ENCODE peak calls at places on chromosomes 12 and 14, in nine cellular contexts. One of them, this sample, is unnamed.

GRCh38 chr12:132244724-132245295 is 84.6 kb downstream of the GALNT9 start:
- DNase-seq in body of pancreas: no peak
- DNase-seq in heart left ventricle: no peak
- DNase-seq in GM12891: no peak
- DNase-seq in uterus: no peak
- DNase-seq in HCT116: no peak
- DNase-seq in A549: no peak
- DNase-seq in IMR-90: no peak
- DNase-seq in NB4: no peak
- DNase-seq in this sample: no peak

GRCh38 chr12:123030686-123031085 is 50.2 kb downstream of the ARL6IP4 start:
- DNase-seq in GM12891: no peak
- DNase-seq in HCT116: no peak
- DNase-seq in IMR-90: no peak
- DNase-seq in A549: no peak
- DNase-seq in heart left ventricle: no peak
- DNase-seq in NB4: no peak
- DNase-seq in body of pancreas: no peak
- DNase-seq in uterus: no peak
- DNase-seq in this sample: no peak

GRCh38 chr12:84767079-84767478 is 145.5 kb downstream of the SLC6A15 start:
- DNase-seq in A549: no peak
- DNase-seq in uterus: no peak
- DNase-seq in HCT116: no peak
- DNase-seq in NB4: no peak
- DNase-seq in IMR-90: no peak
- DNase-seq in GM12891: no peak
- DNase-seq in heart left ventricle: no peak
- DNase-seq in body of pancreas: no peak
- DNase-seq in this sample: no peak

GRCh38 chr12:114344264-114344663 is 61.7 kb downstream of the TBX5 start:
- DNase-seq in NB4: no peak
- DNase-seq in HCT116: no peak
- DNase-seq in GM12891: no peak
- DNase-seq in uterus: no peak
- DNase-seq in IMR-90: no peak
- DNase-seq in heart left ventricle: no peak
- DNase-seq in A549: no peak
- DNase-seq in body of pancreas: no peak
- DNase-seq in this sample: no peak

GRCh38 chr14:21978184-21978998 is 304.8 kb upstream of the OR4E1 start:
- DNase-seq in uterus: no peak
- DNase-seq in A549: peak
- DNase-seq in GM12891: peak
- DNase-seq in heart left ventricle: no peak
- DNase-seq in IMR-90: peak
- DNase-seq in NB4: peak
- DNase-seq in body of pancreas: peak
- DNase-seq in HCT116: peak
- DNase-seq in this sample: no peak

GRCh38 chr12:68514807-68515411 is 95.8 kb upstream of the RAP1B start:
- DNase-seq in HCT116: no peak
- DNase-seq in GM12891: no peak
- DNase-seq in NB4: no peak
- DNase-seq in uterus: no peak
- DNase-seq in body of pancreas: no peak
- DNase-seq in IMR-90: no peak
- DNase-seq in A549: no peak
- DNase-seq in heart left ventricle: no peak
- DNase-seq in this sample: no peak

GRCh38 chr12:75315518-75315917 is 14.6 kb downstream of the CAPS2 start:
- DNase-seq in HCT116: no peak
- DNase-seq in heart left ventricle: no peak
- DNase-seq in NB4: no peak
- DNase-seq in body of pancreas: no peak
- DNase-seq in A549: peak
- DNase-seq in IMR-90: peak
- DNase-seq in GM12891: no peak
- DNase-seq in uterus: no peak
- DNase-seq in this sample: no peak

GRCh38 chr12:38921025-38921677 is 15.8 kb upstream of the CPNE8 start:
- DNase-seq in body of pancreas: peak
- DNase-seq in A549: peak
- DNase-seq in HCT116: peak
- DNase-seq in IMR-90: no peak
- DNase-seq in heart left ventricle: peak
- DNase-seq in GM12891: no peak
- DNase-seq in NB4: peak
- DNase-seq in uterus: no peak
- DNase-seq in this sample: no peak

GRCh38 chr14:89033756-89034155 is 209.3 kb downstream of the TTC8 start:
- DNase-seq in body of pancreas: peak
- DNase-seq in GM12891: no peak
- DNase-seq in NB4: no peak
- DNase-seq in uterus: no peak
- DNase-seq in IMR-90: no peak
- DNase-seq in HCT116: no peak
- DNase-seq in A549: no peak
- DNase-seq in heart left ventricle: no peak
- DNase-seq in this sample: no peak

GRCh38 chr12:3661028-3661427 is 91.9 kb downstream of the CRACR2A start:
- DNase-seq in NB4: no peak
- DNase-seq in GM12891: no peak
- DNase-seq in IMR-90: no peak
- DNase-seq in body of pancreas: peak
- DNase-seq in uterus: no peak
- DNase-seq in A549: no peak
- DNase-seq in heart left ventricle: no peak
- DNase-seq in HCT116: peak
- DNase-seq in this sample: no peak

DNA sequence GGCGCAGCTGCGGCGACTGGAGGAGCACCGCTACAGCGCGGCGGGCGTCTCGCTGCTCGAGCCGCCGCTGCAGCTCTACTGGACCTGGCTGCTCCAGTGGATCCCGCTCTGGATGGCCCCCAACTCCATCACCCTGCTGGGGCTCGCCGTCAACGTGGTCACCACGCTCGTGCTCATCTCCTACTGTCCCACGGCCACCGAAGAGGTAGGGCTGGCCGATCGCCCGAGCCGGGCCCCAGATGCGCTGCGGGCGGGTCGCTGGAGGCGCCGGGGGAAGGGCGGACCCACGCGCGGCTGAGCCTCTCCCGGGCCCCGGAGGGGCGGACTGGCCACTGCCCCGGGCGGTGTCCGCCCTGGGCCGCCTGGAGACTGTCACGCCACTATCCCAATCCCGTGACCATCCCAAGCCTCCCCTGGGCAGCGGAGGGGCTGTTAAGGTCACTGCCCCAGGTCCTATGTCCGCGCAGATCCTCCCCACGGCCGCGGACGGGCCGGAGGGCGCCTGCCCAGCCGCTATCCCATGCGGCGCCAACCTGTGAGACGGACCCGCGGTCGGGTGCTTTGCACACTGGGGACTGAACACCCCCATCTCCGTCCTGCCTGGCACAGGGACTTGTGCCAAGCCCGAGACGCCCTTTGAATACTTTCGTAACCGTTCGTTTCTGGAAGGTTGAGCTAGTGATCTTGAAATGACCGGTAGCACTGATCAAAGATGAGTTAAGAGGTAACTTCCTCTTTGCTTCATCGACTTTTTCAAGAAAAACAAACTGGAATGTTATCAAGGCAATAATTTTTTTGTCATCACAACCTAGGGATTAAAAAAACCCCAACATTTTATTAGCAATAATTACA is 716 bp downstream of the CHPT1 start:
- DNase-seq in IMR-90: peak
- DNase-seq in body of pancreas: peak
- DNase-seq in A549: peak
- DNase-seq in uterus: peak
- DNase-seq in heart left ventricle: peak
- DNase-seq in NB4: peak
- DNase-seq in HCT116: no peak
- DNase-seq in GM12891: peak
- DNase-seq in this sample: peak
- TF ChIP-seq POLR2A in IMR-90: no peak
- TF ChIP-seq POLR2A in body of pancreas: no peak
- TF ChIP-seq POLR2A in A549: no peak
- TF ChIP-seq POLR2A in uterus: peak
- TF ChIP-seq POLR2A in heart left ventricle: no peak
- TF ChIP-seq POLR2A in NB4: no peak
- TF ChIP-seq POLR2A in HCT116: no peak
- TF ChIP-seq POLR2A in GM12891: no peak
- TF ChIP-seq POLR2A in this sample: peak

GRCh38 chr14:93959239-93960107 is 16.9 kb downstream of the ASB2 start:
- DNase-seq in GM12891: peak
- DNase-seq in uterus: peak
- DNase-seq in HCT116: peak
- DNase-seq in IMR-90: peak
- DNase-seq in heart left ventricle: peak
- DNase-seq in NB4: peak
- DNase-seq in A549: peak
- DNase-seq in body of pancreas: peak
- DNase-seq in this sample: peak
- TF ChIP-seq POLR2A in GM12891: peak
- TF ChIP-seq POLR2A in uterus: no peak
- TF ChIP-seq POLR2A in HCT116: no peak
- TF ChIP-seq POLR2A in IMR-90: peak
- TF ChIP-seq POLR2A in heart left ventricle: no peak
- TF ChIP-seq POLR2A in NB4: no peak
- TF ChIP-seq POLR2A in A549: no peak
- TF ChIP-seq POLR2A in body of pancreas: no peak
- TF ChIP-seq POLR2A in this sample: no peak

GRCh38 chr12:6977653-6978052 is 6.9 kb downstream of the EMG1 start:
- DNase-seq in heart left ventricle: no peak
- DNase-seq in NB4: no peak
- DNase-seq in body of pancreas: no peak
- DNase-seq in IMR-90: no peak
- DNase-seq in A549: no peak
- DNase-seq in HCT116: no peak
- DNase-seq in GM12891: no peak
- DNase-seq in uterus: no peak
- DNase-seq in this sample: no peak
- TF ChIP-seq POLR2A in heart left ventricle: no peak
- TF ChIP-seq POLR2A in NB4: no peak
- TF ChIP-seq POLR2A in body of pancreas: no peak
- TF ChIP-seq POLR2A in IMR-90: no peak
- TF ChIP-seq POLR2A in A549: no peak
- TF ChIP-seq POLR2A in HCT116: no peak
- TF ChIP-seq POLR2A in GM12891: peak
- TF ChIP-seq POLR2A in uterus: no peak
- TF ChIP-seq POLR2A in this sample: no peak

GRCh38 chr14:24366375-24366663 is 1.7 kb upstream of the NFATC4 start:
- DNase-seq in IMR-90: no peak
- DNase-seq in heart left ventricle: no peak
- DNase-seq in A549: no peak
- DNase-seq in HCT116: no peak
- DNase-seq in uterus: no peak
- DNase-seq in body of pancreas: no peak
- DNase-seq in GM12891: no peak
- DNase-seq in NB4: no peak
- DNase-seq in this sample: no peak

GRCh38 chr14:24367506-24368214 is at the start of gene NFATC4:
- DNase-seq in HCT116: peak
- DNase-seq in GM12891: peak
- DNase-seq in IMR-90: peak
- DNase-seq in heart left ventricle: peak
- DNase-seq in NB4: peak
- DNase-seq in A549: peak
- DNase-seq in uterus: peak
- DNase-seq in body of pancreas: peak
- DNase-seq in this sample: peak

GRCh38 chr14:24368215-24368561 is 204 bp downstream of the NFATC4 start:
- DNase-seq in IMR-90: no peak
- DNase-seq in heart left ventricle: no peak
- DNase-seq in uterus: no peak
- DNase-seq in body of pancreas: no peak
- DNase-seq in HCT116: no peak
- DNase-seq in GM12891: no peak
- DNase-seq in A549: no peak
- DNase-seq in NB4: no peak
- DNase-seq in this sample: no peak

GRCh38 chr14:24365600-24366374 is 2.2 kb upstream of the NFATC4 start:
- DNase-seq in IMR-90: peak
- DNase-seq in GM12891: peak
- DNase-seq in A549: peak
- DNase-seq in heart left ventricle: peak
- DNase-seq in HCT116: peak
- DNase-seq in body of pancreas: peak
- DNase-seq in NB4: peak
- DNase-seq in uterus: peak
- DNase-seq in this sample: no peak

DNA sequence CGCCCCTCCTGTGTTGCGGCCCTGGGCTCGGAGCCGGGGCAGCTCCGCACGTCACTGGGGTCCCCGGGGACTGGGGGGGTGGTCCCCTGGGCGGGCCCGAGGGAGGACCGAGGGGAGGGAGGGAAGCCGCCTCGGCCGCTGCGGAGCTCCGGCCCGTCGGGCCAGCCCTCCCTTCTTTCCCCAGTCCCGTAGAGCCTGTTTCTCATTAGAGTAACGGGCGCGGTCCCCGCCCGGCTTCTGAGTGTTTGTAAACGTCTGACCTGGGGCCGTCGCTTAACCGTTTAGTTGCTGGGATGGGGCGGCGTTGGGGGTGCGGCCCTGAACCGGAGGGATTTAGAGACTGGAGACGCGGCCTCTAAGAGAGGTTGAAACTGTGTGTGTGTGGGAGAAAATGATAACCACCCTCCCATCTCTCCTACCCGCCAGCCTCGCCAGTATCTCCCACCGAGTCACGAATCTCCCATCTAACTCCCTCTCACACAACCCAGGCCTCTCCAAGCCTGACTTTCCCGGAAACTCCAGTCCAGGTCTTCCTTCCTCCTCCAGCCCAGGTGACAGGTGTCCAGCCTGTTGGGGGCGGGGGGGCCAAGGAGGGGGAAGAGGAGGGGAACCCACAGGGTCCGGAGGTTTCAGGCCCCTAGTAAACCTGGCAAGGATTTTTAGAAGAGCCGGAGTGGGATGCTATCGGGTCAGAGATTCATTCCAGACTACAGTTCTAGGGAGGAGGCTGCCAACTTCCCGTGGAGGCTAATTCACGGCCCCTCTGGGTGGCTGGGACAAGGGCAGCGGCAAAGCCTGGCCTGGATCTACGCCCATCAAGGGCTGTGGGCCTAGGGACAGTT is 1.1 kb upstream of the NFATC4 start:
- DNase-seq in body of pancreas: peak
- DNase-seq in NB4: peak
- DNase-seq in heart left ventricle: peak
- DNase-seq in uterus: peak
- DNase-seq in HCT116: peak
- DNase-seq in GM12891: peak
- DNase-seq in IMR-90: peak
- DNase-seq in A549: peak
- DNase-seq in this sample: peak
- TF ChIP-seq POLR2A in body of pancreas: peak
- TF ChIP-seq POLR2A in NB4: peak
- TF ChIP-seq POLR2A in heart left ventricle: no peak
- TF ChIP-seq POLR2A in uterus: peak
- TF ChIP-seq POLR2A in HCT116: no peak
- TF ChIP-seq POLR2A in GM12891: no peak
- TF ChIP-seq POLR2A in IMR-90: no peak
- TF ChIP-seq POLR2A in A549: no peak
- TF ChIP-seq POLR2A in this sample: no peak